ENCODE peak calls at places on chromosomes 12 and 14, in six cellular contexts. One of them, this sample, is unnamed.

GRCh38 chr12:49909826-49910225 is 6.1 kb upstream of the FAIM2 start:
- DNase-seq in GM12891: no peak
- DNase-seq in GM12878: no peak
- DNase-seq in H1: peak
- DNase-seq in HepG2: peak
- DNase-seq in K562: peak
- DNase-seq in this sample: no peak

GRCh38 chr14:27391331-27391730 is 793.5 kb upstream of the NOVA1 start:
- DNase-seq in GM12891: no peak
- DNase-seq in GM12878: no peak
- DNase-seq in H1: no peak
- DNase-seq in HepG2: no peak
- DNase-seq in K562: no peak
- DNase-seq in this sample: no peak

GRCh38 chr12:28975564-28976340 is 173.3 kb upstream of the FAR2 start:
- DNase-seq in GM12891: no peak
- DNase-seq in GM12878: no peak
- DNase-seq in H1: no peak
- DNase-seq in HepG2: no peak
- DNase-seq in K562: no peak
- DNase-seq in this sample: no peak

GRCh38 chr14:97280526-97280925 is 483.3 kb downstream of the VRK1 start:
- DNase-seq in GM12891: no peak
- DNase-seq in GM12878: no peak
- DNase-seq in H1: no peak
- DNase-seq in HepG2: no peak
- DNase-seq in K562: no peak
- DNase-seq in this sample: no peak

GRCh38 chr12:26651566-26652188 is 181.3 kb downstream of the ITPR2 start:
- DNase-seq in GM12891: peak
- DNase-seq in GM12878: peak
- DNase-seq in H1: peak
- DNase-seq in HepG2: peak
- DNase-seq in K562: peak
- DNase-seq in this sample: peak

GRCh38 chr14:70755655-70756054 is 53.7 kb downstream of the MAP3K9 start:
- DNase-seq in GM12891: no peak
- DNase-seq in GM12878: no peak
- DNase-seq in H1: no peak
- DNase-seq in HepG2: no peak
- DNase-seq in K562: no peak
- DNase-seq in this sample: no peak

GRCh38 chr14:23112359-23113178 is 6.5 kb downstream of the CEBPE start:
- DNase-seq in GM12891: no peak
- DNase-seq in GM12878: no peak
- DNase-seq in H1: no peak
- DNase-seq in HepG2: no peak
- DNase-seq in K562: peak
- DNase-seq in this sample: no peak

GRCh38 chr12:104064031-104064841 is at the start of gene HCFC2:
- DNase-seq in GM12891: peak
- DNase-seq in GM12878: peak
- DNase-seq in H1: no peak
- DNase-seq in HepG2: peak
- DNase-seq in K562: peak
- DNase-seq in this sample: peak

GRCh38 chr14:68444449-68445168 is 348.3 kb downstream of the ZFP36L1 start:
- DNase-seq in GM12891: no peak
- DNase-seq in GM12878: no peak
- DNase-seq in H1: no peak
- DNase-seq in HepG2: peak
- DNase-seq in K562: no peak
- DNase-seq in this sample: no peak

GRCh38 chr14:77909911-77910310 is 110.0 kb downstream of the ADCK1 start:
- DNase-seq in GM12891: no peak
- DNase-seq in GM12878: no peak
- DNase-seq in H1: no peak
- DNase-seq in HepG2: no peak
- DNase-seq in K562: no peak
- DNase-seq in this sample: no peak

GRCh38 chr12:99427104-99427503 is 220.4 kb upstream of the GARIN6 start:
- DNase-seq in GM12891: no peak
- DNase-seq in GM12878: no peak
- DNase-seq in H1: no peak
- DNase-seq in HepG2: no peak
- DNase-seq in K562: no peak
- DNase-seq in this sample: no peak

GRCh38 chr12:67911293-67911637 is 78.0 kb upstream of the IFNG-AS1 start:
- DNase-seq in GM12891: no peak
- DNase-seq in GM12878: no peak
- DNase-seq in H1: no peak
- DNase-seq in HepG2: no peak
- DNase-seq in K562: no peak
- DNase-seq in this sample: no peak

GRCh38 chr12:11901687-11902524 is 168.8 kb upstream of the BCL2L14 start:
- DNase-seq in GM12891: no peak
- DNase-seq in GM12878: no peak
- DNase-seq in H1: no peak
- DNase-seq in HepG2: no peak
- DNase-seq in K562: no peak
- DNase-seq in this sample: no peak

GRCh38 chr14:38074091-38074490 is 133.6 kb upstream of the SSTR1 start:
- DNase-seq in GM12891: no peak
- DNase-seq in GM12878: no peak
- DNase-seq in H1: no peak
- DNase-seq in HepG2: no peak
- DNase-seq in K562: no peak
- DNase-seq in this sample: no peak

GRCh38 chr12:48286665-48287064 is 64.1 kb downstream of the ZNF641 start:
- DNase-seq in GM12891: no peak
- DNase-seq in GM12878: no peak
- DNase-seq in H1: no peak
- DNase-seq in HepG2: peak
- DNase-seq in K562: peak
- DNase-seq in this sample: no peak

GRCh38 chr12:96880220-96880619 is 26.8 kb upstream of the NEDD1 start:
- DNase-seq in GM12891: no peak
- DNase-seq in GM12878: no peak
- DNase-seq in H1: no peak
- DNase-seq in HepG2: no peak
- DNase-seq in K562: no peak
- DNase-seq in this sample: no peak

GRCh38 chr14:98510392-98510791 is 761.6 kb downstream of the BCL11B start:
- DNase-seq in GM12891: no peak
- DNase-seq in GM12878: no peak
- DNase-seq in H1: no peak
- DNase-seq in HepG2: no peak
- DNase-seq in K562: no peak
- DNase-seq in this sample: no peak

GRCh38 chr14:49774111-49774510 is 6.2 kb downstream of the KLHDC2 start:
- DNase-seq in GM12891: no peak
- DNase-seq in GM12878: no peak
- DNase-seq in H1: no peak
- DNase-seq in HepG2: no peak
- DNase-seq in K562: no peak
- DNase-seq in this sample: no peak

GRCh38 chr14:68495101-68495637 is 297.7 kb downstream of the ZFP36L1 start:
- DNase-seq in GM12891: no peak
- DNase-seq in GM12878: no peak
- DNase-seq in H1: no peak
- DNase-seq in HepG2: no peak
- DNase-seq in K562: no peak
- DNase-seq in this sample: no peak

GRCh38 chr14:58947156-58947555 is 241.3 kb upstream of the DAAM1 start:
- DNase-seq in GM12891: no peak
- DNase-seq in GM12878: no peak
- DNase-seq in H1: no peak
- DNase-seq in HepG2: no peak
- DNase-seq in K562: no peak
- DNase-seq in this sample: no peak

GRCh38 chr14:91229743-91230200 is 14.7 kb downstream of the GPR68 start:
- DNase-seq in GM12891: peak
- DNase-seq in GM12878: peak
- DNase-seq in H1: no peak
- DNase-seq in HepG2: no peak
- DNase-seq in K562: no peak
- DNase-seq in this sample: peak

GRCh38 chr12:4489551-4489950 is 43.9 kb upstream of the FGF6 start:
- DNase-seq in GM12891: no peak
- DNase-seq in GM12878: no peak
- DNase-seq in H1: no peak
- DNase-seq in HepG2: no peak
- DNase-seq in K562: no peak
- DNase-seq in this sample: no peak

GRCh38 chr12:76618031-76618430 is 58.5 kb upstream of the OSBPL8 start:
- DNase-seq in GM12891: no peak
- DNase-seq in GM12878: no peak
- DNase-seq in H1: no peak
- DNase-seq in HepG2: no peak
- DNase-seq in K562: no peak
- DNase-seq in this sample: no peak

GRCh38 chr12:6084261-6084968 is 40.1 kb downstream of the VWF start:
- DNase-seq in GM12891: no peak
- DNase-seq in GM12878: no peak
- DNase-seq in H1: no peak
- DNase-seq in HepG2: no peak
- DNase-seq in K562: no peak
- DNase-seq in this sample: no peak

GRCh38 chr12:131333621-131334440 is 377.1 kb upstream of the SFSWAP start:
- DNase-seq in GM12891: no peak
- DNase-seq in GM12878: no peak
- DNase-seq in H1: no peak
- DNase-seq in HepG2: no peak
- DNase-seq in K562: no peak
- DNase-seq in this sample: no peak

GRCh38 chr14:100239200-100239839 is 376 bp downstream of the YY1 start:
- DNase-seq in GM12891: no peak
- DNase-seq in GM12878: no peak
- DNase-seq in H1: no peak
- DNase-seq in HepG2: no peak
- DNase-seq in K562: peak
- DNase-seq in this sample: no peak

GRCh38 chr14:61860294-61860918 is 98.2 kb downstream of the SNAPC1 start:
- DNase-seq in GM12891: peak
- DNase-seq in GM12878: peak
- DNase-seq in H1: no peak
- DNase-seq in HepG2: peak
- DNase-seq in K562: peak
- DNase-seq in this sample: peak

GRCh38 chr14:30417999-30418398 is 141.0 kb upstream of the G2E3 start:
- DNase-seq in GM12891: no peak
- DNase-seq in GM12878: no peak
- DNase-seq in H1: no peak
- DNase-seq in HepG2: no peak
- DNase-seq in K562: no peak
- DNase-seq in this sample: no peak
- TF ChIP-seq POLR2A in GM12891: no peak
- TF ChIP-seq POLR2A in GM12878: no peak
- TF ChIP-seq POLR2A in H1: no peak
- TF ChIP-seq POLR2A in HepG2: no peak
- TF ChIP-seq POLR2A in K562: no peak
- TF ChIP-seq POLR2A in this sample: no peak

DNA sequence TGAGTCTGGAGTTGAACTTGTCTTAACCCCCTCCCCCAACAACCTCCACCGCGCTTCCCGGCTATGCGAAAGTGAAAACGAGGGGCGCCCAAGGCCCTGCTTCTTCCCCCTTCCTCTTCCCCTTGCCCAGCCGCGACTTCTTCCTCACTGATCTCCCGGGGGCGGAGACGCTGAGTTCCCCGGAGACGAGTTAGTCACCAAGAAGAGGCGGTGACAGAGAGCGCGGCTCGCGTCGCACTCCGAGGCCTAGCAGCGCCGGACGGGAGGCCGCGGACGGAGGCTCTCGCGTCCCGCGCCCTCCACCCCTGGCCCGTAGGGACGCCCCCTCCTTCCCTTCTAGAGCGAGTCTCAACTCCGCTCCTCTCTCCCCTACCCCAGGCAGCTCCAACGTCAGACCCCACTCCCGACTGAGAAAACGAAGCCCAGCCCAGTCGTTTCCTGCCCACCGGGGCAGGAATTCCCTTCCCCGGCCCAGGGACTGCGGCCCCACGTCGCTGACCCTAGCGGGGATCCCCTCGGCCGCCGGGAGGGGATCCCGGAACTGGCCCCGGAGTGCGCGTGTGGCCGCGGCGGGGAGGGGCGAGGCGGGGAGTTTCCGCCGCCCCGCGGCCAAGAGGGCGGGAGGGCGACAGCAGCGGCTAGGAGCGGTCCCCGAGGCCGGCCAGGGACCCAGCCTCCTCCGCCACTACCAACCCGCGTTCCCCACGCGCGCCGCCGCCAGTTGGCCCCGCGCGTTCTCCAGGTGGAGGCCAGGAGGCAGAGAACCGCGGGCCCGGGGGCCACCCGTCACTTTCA is 1.4 kb downstream of the BAZ1A start:
- DNase-seq in GM12891: peak
- DNase-seq in GM12878: peak
- DNase-seq in H1: peak
- DNase-seq in HepG2: no peak
- DNase-seq in K562: peak
- DNase-seq in this sample: peak
- TF ChIP-seq POLR2AphosphoS5 in GM12891: peak
- TF ChIP-seq POLR2AphosphoS5 in GM12878: peak
- TF ChIP-seq POLR2AphosphoS5 in H1: peak
- TF ChIP-seq POLR2AphosphoS5 in HepG2: peak
- TF ChIP-seq POLR2AphosphoS5 in K562: peak
- TF ChIP-seq POLR2AphosphoS5 in this sample: peak

DNA sequence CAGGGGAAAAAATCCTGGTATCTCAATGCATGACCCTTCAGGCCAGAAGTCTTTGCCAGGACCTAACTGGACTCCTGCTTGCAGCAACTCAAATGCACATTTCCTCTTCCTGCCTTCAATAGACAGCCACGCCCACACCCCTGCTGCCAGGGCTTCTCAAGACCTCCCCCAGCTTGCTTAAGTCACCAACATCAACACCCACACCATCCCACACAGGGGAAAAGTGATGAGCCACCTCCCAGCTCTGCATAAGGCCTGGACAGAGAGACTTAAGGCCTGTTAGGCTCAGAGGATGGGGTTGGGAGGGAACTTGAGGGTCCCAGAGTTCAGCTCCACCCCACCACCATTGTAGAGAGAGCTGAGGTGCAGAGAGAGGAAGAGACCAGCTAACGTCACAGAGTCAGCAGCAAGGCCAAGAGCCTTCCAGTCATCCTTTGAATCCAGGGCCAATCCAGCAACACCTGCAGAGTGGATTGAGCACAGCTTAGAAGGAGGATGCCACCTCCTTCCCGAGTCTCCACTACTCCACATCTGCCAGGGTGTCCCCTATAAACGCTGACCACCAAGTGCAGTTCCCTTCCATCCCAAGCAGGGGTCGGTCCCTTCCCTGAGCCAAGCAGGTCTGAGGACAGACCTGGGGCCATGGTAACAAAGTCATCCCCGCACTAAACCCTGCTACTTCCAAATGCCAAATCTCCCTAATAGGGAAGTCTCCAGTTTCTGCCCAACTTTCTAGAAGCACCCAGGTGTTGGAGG is 50.0 kb downstream of the KDM2B start:
- DNase-seq in GM12891: peak
- DNase-seq in GM12878: no peak
- DNase-seq in H1: no peak
- DNase-seq in HepG2: no peak
- DNase-seq in K562: peak
- DNase-seq in this sample: peak
- TF ChIP-seq TAF1 in GM12891: no peak
- TF ChIP-seq TAF1 in GM12878: no peak
- TF ChIP-seq TAF1 in H1: no peak
- TF ChIP-seq TAF1 in HepG2: no peak
- TF ChIP-seq TAF1 in K562: no peak
- TF ChIP-seq TAF1 in this sample: no peak

GRCh38 chr12:43805857-43806736 is at the start of gene TWF1:
- DNase-seq in GM12891: peak
- DNase-seq in GM12878: no peak
- DNase-seq in H1: peak
- DNase-seq in HepG2: peak
- DNase-seq in K562: peak
- DNase-seq in this sample: peak
- TF ChIP-seq POLR2A in GM12891: peak
- TF ChIP-seq POLR2A in GM12878: peak
- TF ChIP-seq POLR2A in H1: peak
- TF ChIP-seq POLR2A in HepG2: peak
- TF ChIP-seq POLR2A in K562: peak
- TF ChIP-seq POLR2A in this sample: peak